ENCODE peak calls at places on chromosomes 11 and 22, in seven cellular contexts. One of them, this sample, is unnamed. For H3K27me3, the result is how much of the 10 kb centered on the place peaks cover.

GRCh38 chr22:23119492-23120414 is 22.0 kb downstream of the RSPH14 start:
- DNase-seq in neural progenitor cell: no peak
- DNase-seq in PC-3: no peak
- DNase-seq in vagina: no peak
- DNase-seq in GM23338: no peak
- DNase-seq in esophagus squamous epithelium: no peak
- DNase-seq in IMR-90: no peak
- DNase-seq in this sample: no peak

GRCh38 chr11:12052676-12053605 is 44.5 kb upstream of the DKK3 start:
- DNase-seq in PC-3: no peak
- DNase-seq in esophagus squamous epithelium: no peak
- DNase-seq in GM23338: peak
- DNase-seq in neural progenitor cell: no peak
- DNase-seq in vagina: peak
- DNase-seq in IMR-90: no peak
- DNase-seq in this sample: peak

GRCh38 chr11:117187007-117187406 is 8.5 kb downstream of the SIDT2 start:
- DNase-seq in GM23338: no peak
- DNase-seq in esophagus squamous epithelium: no peak
- DNase-seq in vagina: no peak
- DNase-seq in IMR-90: no peak
- DNase-seq in PC-3: no peak
- DNase-seq in neural progenitor cell: no peak
- DNase-seq in this sample: peak

GRCh38 chr22:19225560-19225959 is 47.0 kb upstream of the SLC25A1 start:
- DNase-seq in GM23338: no peak
- DNase-seq in IMR-90: no peak
- DNase-seq in vagina: no peak
- DNase-seq in esophagus squamous epithelium: no peak
- DNase-seq in PC-3: no peak
- DNase-seq in neural progenitor cell: no peak
- DNase-seq in this sample: no peak

GRCh38 chr22:38531251-38531956 is 25.3 kb upstream of the DDX17 start:
- DNase-seq in GM23338: no peak
- DNase-seq in PC-3: no peak
- DNase-seq in esophagus squamous epithelium: no peak
- DNase-seq in vagina: no peak
- DNase-seq in neural progenitor cell: no peak
- DNase-seq in IMR-90: no peak
- DNase-seq in this sample: no peak

GRCh38 chr11:83374311-83374710 is 88.1 kb upstream of the CCDC90B start:
- DNase-seq in vagina: no peak
- DNase-seq in GM23338: no peak
- DNase-seq in PC-3: no peak
- DNase-seq in IMR-90: no peak
- DNase-seq in esophagus squamous epithelium: no peak
- DNase-seq in neural progenitor cell: no peak
- DNase-seq in this sample: no peak

GRCh38 chr22:49538006-49538405 is 289.7 kb downstream of the BRD1 start:
- DNase-seq in vagina: no peak
- DNase-seq in PC-3: no peak
- DNase-seq in neural progenitor cell: no peak
- DNase-seq in IMR-90: no peak
- DNase-seq in esophagus squamous epithelium: no peak
- DNase-seq in GM23338: no peak
- DNase-seq in this sample: no peak

GRCh38 chr22:50218996-50219727 is 18.4 kb downstream of the SELENOO start:
- DNase-seq in IMR-90: peak
- DNase-seq in neural progenitor cell: no peak
- DNase-seq in esophagus squamous epithelium: no peak
- DNase-seq in PC-3: peak
- DNase-seq in vagina: no peak
- DNase-seq in GM23338: peak
- DNase-seq in this sample: peak

GRCh38 chr11:123264431-123264780 is 69.4 kb upstream of the CLMP start:
- DNase-seq in neural progenitor cell: no peak
- DNase-seq in vagina: no peak
- DNase-seq in GM23338: no peak
- DNase-seq in PC-3: no peak
- DNase-seq in IMR-90: no peak
- DNase-seq in esophagus squamous epithelium: no peak
- DNase-seq in this sample: no peak

GRCh38 chr22:47571616-47572015 is 809.2 kb downstream of the TBC1D22A start:
- DNase-seq in GM23338: no peak
- DNase-seq in vagina: peak
- DNase-seq in IMR-90: no peak
- DNase-seq in neural progenitor cell: no peak
- DNase-seq in esophagus squamous epithelium: no peak
- DNase-seq in PC-3: no peak
- DNase-seq in this sample: no peak

GRCh38 chr22:43298062-43298801 is 44.9 kb downstream of the SCUBE1 start:
- DNase-seq in GM23338: no peak
- DNase-seq in vagina: no peak
- DNase-seq in IMR-90: no peak
- DNase-seq in PC-3: no peak
- DNase-seq in neural progenitor cell: peak
- DNase-seq in esophagus squamous epithelium: no peak
- DNase-seq in this sample: peak
- H3K27me3 ChIP-seq in GM23338: under half
- H3K27me3 ChIP-seq in vagina: under half
- H3K27me3 ChIP-seq in IMR-90: under half
- H3K27me3 ChIP-seq in PC-3: under half
- H3K27me3 ChIP-seq in neural progenitor cell: under half
- H3K27me3 ChIP-seq in esophagus squamous epithelium: under half
- H3K27me3 ChIP-seq in this sample: under half

DNA sequence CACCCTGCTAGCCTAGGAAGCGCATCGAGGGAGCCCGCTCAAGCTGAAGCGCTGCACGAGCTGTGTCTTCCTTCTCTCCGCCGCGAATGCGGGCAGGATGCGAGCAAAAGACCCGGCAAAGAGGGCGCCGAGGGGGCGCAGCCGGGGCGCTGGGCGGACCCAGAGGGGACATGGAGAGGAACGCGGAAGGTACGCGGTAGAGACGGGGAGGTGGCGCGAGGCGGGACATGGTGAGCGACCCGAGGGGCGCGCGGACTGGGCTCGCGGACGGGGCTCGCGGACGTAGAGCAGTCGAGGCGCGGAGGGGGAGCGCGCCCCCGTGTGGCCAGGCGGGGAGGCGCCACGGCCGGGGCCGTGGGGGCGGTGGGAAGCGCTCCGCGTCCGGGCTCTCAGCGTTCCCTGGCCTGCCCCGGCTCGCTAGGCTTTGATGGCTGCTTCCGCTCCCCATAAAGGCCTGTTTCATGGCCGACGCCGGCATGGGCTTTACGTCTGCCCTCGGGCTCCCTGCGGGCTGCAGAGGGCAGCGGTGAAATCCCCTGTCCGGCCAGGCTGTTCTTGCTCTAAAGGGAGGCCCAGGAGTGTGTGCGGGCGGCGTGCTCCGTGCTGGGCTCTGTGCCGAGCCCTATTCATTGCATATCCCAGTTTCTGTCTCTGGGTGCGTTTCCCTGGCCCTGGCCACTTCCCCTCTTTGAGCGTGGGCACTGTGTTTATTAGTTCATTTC is 31.2 kb upstream of the TRIM29 start:
- DNase-seq in esophagus squamous epithelium: no peak
- DNase-seq in IMR-90: peak
- DNase-seq in vagina: peak
- DNase-seq in GM23338: peak
- DNase-seq in neural progenitor cell: peak
- DNase-seq in PC-3: peak
- DNase-seq in this sample: peak
- TF ChIP-seq CTCF in esophagus squamous epithelium: peak
- TF ChIP-seq CTCF in IMR-90: peak
- TF ChIP-seq CTCF in vagina: peak
- TF ChIP-seq CTCF in GM23338: peak
- TF ChIP-seq CTCF in neural progenitor cell: peak
- TF ChIP-seq CTCF in PC-3: peak
- TF ChIP-seq CTCF in this sample: peak

GRCh38 chr11:69778373-69778772 is 3.2 kb upstream of the FGF4 start:
- DNase-seq in IMR-90: no peak
- DNase-seq in PC-3: no peak
- DNase-seq in vagina: no peak
- DNase-seq in GM23338: no peak
- DNase-seq in neural progenitor cell: no peak
- DNase-seq in esophagus squamous epithelium: no peak
- DNase-seq in this sample: no peak
- H3K27me3 ChIP-seq in IMR-90: half or more
- H3K27me3 ChIP-seq in PC-3: under half
- H3K27me3 ChIP-seq in vagina: under half
- H3K27me3 ChIP-seq in GM23338: under half
- H3K27me3 ChIP-seq in neural progenitor cell: under half
- H3K27me3 ChIP-seq in esophagus squamous epithelium: under half
- H3K27me3 ChIP-seq in this sample: under half

DNA sequence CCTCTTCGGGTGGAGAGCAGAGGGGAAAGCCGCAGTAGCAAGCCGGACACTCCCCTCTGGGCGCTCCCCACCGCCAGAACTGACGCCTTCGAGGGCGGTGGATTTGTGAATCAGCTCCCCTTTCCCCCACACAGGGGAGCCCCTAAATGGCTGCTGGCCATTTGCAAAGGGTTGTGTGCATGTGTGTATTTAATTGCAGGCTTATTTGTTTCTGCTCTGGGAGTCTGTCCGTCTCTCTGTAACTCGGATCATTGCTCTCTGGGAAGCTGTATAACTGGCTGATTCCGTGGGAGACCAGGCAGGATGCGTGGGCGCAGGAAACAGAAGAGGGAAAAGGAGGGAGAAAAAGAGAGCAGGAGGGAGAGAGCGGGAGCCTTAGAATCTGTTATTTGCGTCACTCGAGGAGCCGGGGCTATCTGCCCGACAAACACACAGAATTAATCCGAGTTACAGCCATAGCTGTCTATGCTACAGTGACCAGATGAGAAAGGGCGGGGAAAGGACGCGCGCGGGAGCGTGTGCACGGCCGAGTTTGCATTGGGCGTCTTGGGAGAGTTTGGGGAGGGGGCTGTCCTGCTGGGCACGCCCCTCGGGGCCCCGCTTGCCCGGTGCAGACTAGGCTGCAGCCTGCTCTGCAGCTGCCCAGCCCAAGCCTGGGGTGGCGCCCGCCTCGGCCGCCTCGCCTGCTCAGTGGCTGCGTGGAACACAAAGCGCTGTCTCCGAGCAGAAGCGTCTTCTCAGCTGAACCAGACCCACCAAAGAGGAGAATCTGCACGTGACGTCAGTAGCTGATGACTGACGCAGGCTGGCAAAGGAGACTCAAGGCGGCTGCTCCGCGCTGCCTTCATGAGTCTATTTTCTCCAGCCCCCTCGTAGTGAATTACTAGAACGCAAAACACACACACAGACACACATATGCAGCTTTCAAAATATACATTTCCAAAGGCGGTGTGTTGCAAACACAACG is 105.3 kb upstream of the HSD17B12 start:
- DNase-seq in GM23338: peak
- DNase-seq in PC-3: no peak
- DNase-seq in vagina: no peak
- DNase-seq in neural progenitor cell: peak
- DNase-seq in IMR-90: peak
- DNase-seq in esophagus squamous epithelium: no peak
- DNase-seq in this sample: no peak
- TF ChIP-seq CTCF in GM23338: no peak
- TF ChIP-seq CTCF in PC-3: no peak
- TF ChIP-seq CTCF in vagina: no peak
- TF ChIP-seq CTCF in neural progenitor cell: peak
- TF ChIP-seq CTCF in IMR-90: no peak
- TF ChIP-seq CTCF in esophagus squamous epithelium: no peak
- TF ChIP-seq CTCF in this sample: no peak

DNA sequence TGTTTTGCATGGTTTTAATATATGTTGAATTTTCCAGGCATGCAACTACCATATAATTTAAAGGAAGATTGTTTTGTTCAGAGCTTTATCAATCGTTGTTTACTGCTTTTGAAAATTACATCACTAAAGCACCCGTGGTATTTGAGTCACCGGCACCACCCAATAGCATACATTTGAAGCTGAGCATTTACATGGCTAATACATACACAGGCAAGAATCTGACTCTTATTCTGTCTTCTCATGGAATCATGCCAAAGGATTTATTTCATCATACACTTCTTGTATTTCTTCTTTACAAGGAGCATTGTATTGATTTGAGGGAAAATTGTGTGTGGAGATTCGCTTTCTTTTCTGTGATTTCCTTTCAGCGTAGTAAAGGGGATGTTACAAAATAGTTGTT is 13.1 kb upstream of the CD3E start:
- DNase-seq in IMR-90: no peak
- DNase-seq in PC-3: peak
- DNase-seq in neural progenitor cell: no peak
- DNase-seq in GM23338: no peak
- DNase-seq in esophagus squamous epithelium: no peak
- DNase-seq in vagina: no peak
- DNase-seq in this sample: no peak
- H3K27me3 ChIP-seq in IMR-90: under half
- H3K27me3 ChIP-seq in PC-3: under half
- H3K27me3 ChIP-seq in neural progenitor cell: under half
- H3K27me3 ChIP-seq in GM23338: under half
- H3K27me3 ChIP-seq in esophagus squamous epithelium: under half
- H3K27me3 ChIP-seq in vagina: under half
- H3K27me3 ChIP-seq in this sample: under half

This sample was measured in upper lobe of left lung.